ENCODE peak calls at places on chromosomes 3 and 15, in five cellular contexts. Y is caudate nucleus, S is HCT116, X is aorta, A is heart left ventricle. D is an unnamed sample.

GRCh38 chr3:126294211-126294801 is 62.9 kb downstream of the KLF15 start:
- DNase-seq in Y (no peak), S (no peak), X (no peak), A (no peak), D (no peak)

GRCh38 chr3:160701490-160701889 is 24.5 kb downstream of the ARL14 start:
- DNase-seq in Y (no peak), S (no peak), X (no peak), A (no peak), D (no peak)

GRCh38 chr3:143084856-143085731 is 34.5 kb upstream of the CHST2 start:
- DNase-seq in Y (no peak), S (no peak), X (no peak), A (no peak), D (no peak)

GRCh38 chr15:26179906-26180305 is 316.8 kb upstream of the ATP10A start:
- DNase-seq in Y (no peak), S (no peak), X (no peak), A (no peak), D (no peak)

GRCh38 chr3:105066106-105066839 is 300.4 kb upstream of the ALCAM start:
- DNase-seq in Y (no peak), S (no peak), X (no peak), A (no peak), D (no peak)

GRCh38 chr15:27797765-27798164 is 301.4 kb downstream of the OCA2 start:
- DNase-seq in Y (no peak), S (no peak), X (no peak), A (peak), D (peak)

GRCh38 chr3:157502916-157503620 is at the start of gene VEPH1:
- DNase-seq in Y (no peak), S (no peak), X (no peak), A (no peak), D (no peak)

GRCh38 chr3:64892664-64893309 is 205.0 kb upstream of the ADAMTS9 start:
- DNase-seq in Y (no peak), S (no peak), X (no peak), A (no peak), D (no peak)

GRCh38 chr15:52158084-52158765 is 33.0 kb downstream of the GNB5 start:
- DNase-seq in Y (peak), S (no peak), X (no peak), A (no peak), D (no peak)

GRCh38 chr3:107842940-107843339 is 247.9 kb downstream of the CD47 start:
- DNase-seq in Y (no peak), S (no peak), X (no peak), A (no peak), D (no peak)

GRCh38 chr3:21893250-21893649 is 142.2 kb upstream of the ZNF385D start:
- DNase-seq in Y (no peak), S (no peak), X (no peak), A (no peak), D (no peak)

DNA sequence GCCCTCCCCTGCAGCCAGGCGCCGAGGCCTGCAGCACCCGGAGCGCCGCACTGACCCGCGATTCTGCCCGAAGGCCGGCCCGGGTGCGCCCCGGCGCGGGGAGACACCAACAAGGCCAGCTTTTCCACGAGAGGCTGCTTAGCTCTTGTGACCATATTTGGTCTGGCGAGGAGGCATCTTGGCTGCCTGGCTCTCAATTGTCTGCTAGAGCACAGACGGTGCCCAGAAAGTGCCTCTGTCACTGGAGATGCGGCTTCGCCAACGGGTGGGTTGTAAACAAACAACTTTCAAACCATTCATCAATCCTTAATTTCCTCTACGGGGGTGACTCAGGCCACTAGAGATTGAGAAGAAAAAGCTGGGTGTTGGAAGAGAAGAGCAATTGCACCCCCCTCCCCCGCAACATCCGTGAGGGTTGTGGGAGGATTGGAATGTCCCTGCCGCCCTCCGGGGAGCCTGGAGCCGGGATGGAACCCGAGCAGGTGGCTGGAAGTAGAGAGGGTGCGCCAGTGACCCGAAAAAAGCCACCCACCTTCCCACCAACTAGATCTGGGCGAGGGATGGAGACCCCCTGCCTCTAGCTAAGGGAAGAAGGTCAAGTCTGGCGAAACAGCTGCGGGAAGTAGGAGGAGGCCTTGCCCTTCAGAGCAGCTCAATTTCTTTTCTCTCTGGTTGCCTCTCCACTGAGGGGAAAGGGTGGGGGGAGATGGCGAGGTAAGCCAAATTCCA is 783 bp upstream of the WWTR1 start:
- DNase-seq in Y (peak), S (peak), X (peak), A (peak), D (peak)
- H3K27ac ChIP-seq in Y (peak), S (peak), X (peak), A (peak), D (peak)

DNA sequence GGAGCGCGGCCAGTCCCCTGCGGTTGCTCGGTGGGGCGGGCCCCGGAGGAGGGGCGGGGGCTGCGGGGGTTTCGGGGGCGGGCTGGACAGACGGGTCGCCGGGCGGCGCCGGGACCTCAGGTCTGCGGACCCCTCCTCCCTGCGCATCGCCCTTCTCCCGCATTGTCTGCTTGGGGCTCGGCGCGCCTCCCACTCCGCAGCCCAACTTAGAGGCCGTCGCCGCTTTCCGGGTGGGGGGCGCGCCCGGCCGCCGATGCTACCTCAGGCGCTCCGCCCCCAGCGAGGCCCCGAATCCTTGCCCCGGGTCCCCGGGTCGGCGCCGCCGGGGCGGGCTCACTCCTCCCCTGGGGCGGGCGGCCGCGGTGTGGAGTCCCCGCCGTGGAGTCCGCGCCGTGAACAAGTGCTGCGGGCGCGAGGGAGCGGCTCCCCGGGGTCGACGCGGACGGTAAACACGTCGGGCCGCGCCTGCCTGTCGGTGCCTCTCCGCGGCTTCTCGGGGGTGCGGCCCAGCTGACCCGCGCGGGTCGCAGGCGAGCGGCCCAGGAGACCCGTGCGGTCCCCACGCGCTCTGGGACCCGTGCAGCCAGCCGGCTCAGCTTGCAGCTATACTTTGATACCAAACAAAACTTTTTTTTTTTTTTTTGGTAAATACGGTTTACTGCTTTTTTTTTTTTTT is 595 bp downstream of the AKAP13 start:
- DNase-seq in Y (no peak), S (no peak), X (peak), A (peak), D (no peak)
- H3K27ac ChIP-seq in Y (peak), S (peak), X (peak), A (peak), D (no peak)

GRCh38 chr3:69871256-69871655 is 128.3 kb upstream of the SAMMSON start:
- DNase-seq in Y (no peak), S (no peak), X (no peak), A (no peak), D (no peak)
- H3K27ac ChIP-seq in Y (no peak), S (no peak), X (no peak), A (peak), D (no peak)

GRCh38 chr3:182484682-182485081 is 308.6 kb upstream of the ATP11B start:
- DNase-seq in Y (no peak), S (no peak), X (no peak), A (no peak), D (no peak)

GRCh38 chr3:182487621-182488020 is 305.7 kb upstream of the ATP11B start:
- DNase-seq in Y (no peak), S (no peak), X (no peak), A (no peak), D (no peak)

GRCh38 chr3:182485306-182485705 is 308.0 kb upstream of the ATP11B start:
- DNase-seq in Y (no peak), S (no peak), X (no peak), A (no peak), D (no peak)

GRCh38 chr3:182486459-182486858 is 306.8 kb upstream of the ATP11B start:
- DNase-seq in Y (no peak), S (no peak), X (no peak), A (no peak), D (no peak)

DNA sequence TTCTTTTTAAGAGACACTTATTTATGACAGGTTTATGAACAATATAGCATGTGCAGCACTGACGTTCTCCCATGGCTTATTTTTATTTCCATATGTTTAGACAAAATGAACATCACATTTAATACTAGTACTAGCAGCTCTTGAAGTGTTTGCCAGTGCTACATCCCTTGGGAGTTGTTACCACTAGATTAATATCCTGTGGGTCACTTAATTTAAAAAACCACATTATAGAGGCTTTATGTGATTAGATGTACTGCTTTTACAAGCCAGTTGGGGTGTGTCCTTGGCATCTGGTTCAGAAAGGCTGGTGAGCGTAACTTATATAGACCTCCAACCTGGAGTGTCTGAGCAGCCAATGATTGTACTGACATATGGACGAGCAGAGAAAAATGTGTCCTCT is 306.3 kb upstream of the ATP11B start:
- DNase-seq in Y (no peak), S (no peak), X (no peak), A (no peak), D (no peak)
- H3K27ac ChIP-seq in Y (no peak), S (no peak), X (no peak), A (no peak), D (no peak)

GRCh38 chr15:64019764-64020163 is 26.5 kb downstream of the DAPK2 start:
- DNase-seq in Y (no peak), S (no peak), X (no peak), A (peak), D (no peak)
- H3K27ac ChIP-seq in Y (no peak), S (no peak), X (no peak), A (peak), D (no peak)

DNA sequence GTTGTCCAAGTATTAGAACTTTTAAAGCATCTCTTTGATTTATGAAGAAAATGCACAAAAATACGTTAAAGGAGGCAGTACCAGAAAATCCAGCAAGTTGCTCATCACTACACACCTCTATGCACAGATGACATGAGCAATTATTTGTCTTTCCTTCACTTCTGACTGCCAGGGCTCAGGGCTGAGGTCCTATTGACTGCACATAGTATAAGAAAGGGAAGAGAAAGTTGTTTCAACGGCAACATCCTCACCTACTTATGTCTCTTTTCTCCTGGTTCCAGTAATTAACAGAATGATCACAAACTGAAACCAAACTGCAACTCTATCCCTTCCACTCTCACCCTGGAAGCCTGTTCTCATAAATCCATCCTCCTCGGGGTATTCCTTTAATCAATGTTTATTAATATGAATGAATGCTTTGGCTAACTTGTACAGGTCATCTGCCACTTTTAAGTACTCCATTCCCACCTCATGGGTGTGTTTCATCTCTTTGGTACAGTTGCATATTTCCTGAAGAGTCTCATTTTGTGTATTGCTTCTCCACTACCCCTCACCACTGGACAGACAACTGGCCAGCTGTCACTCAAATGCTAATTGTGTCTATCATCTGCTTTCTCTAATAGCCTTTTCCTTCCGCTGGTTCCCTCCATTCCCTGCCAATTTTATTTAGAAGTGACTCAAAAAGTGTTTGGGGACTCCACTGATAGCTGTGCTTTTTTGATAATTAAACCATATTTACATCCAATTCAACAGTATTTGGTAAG is 34.5 kb downstream of the RAB27A start:
- DNase-seq in Y (no peak), S (no peak), X (no peak), A (no peak), D (no peak)
- H3K27ac ChIP-seq in Y (no peak), S (no peak), X (no peak), A (no peak), D (no peak)

GRCh38 chr3:153182491-153182890 is 20.5 kb downstream of the RAP2B start:
- DNase-seq in Y (no peak), S (no peak), X (no peak), A (no peak), D (no peak)

GRCh38 chr3:153180860-153181372 is 18.9 kb downstream of the RAP2B start:
- DNase-seq in Y (no peak), S (no peak), X (no peak), A (no peak), D (no peak)

DNA sequence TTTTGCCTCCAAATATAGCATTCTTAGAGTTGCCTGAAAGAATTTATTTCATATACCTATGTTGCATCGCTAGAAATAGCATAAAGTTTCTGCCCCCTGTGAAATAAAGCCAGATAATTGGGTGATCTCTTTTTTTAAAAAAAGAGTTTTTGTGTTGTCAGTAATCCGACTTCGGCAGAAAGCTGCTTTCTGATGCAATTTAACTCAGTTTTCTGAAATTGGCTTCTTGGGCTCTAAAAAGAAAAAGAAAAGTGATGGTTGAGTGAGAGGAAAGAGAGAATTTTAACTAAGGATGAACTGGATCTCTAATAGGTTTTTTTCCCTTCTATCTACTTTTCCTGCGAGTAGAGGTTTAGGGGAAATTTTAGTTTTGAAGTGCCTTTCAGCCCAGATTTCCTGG is 20.9 kb downstream of the RAP2B start:
- DNase-seq in Y (no peak), S (no peak), X (no peak), A (no peak), D (no peak)
- H3K27ac ChIP-seq in Y (no peak), S (no peak), X (no peak), A (no peak), D (no peak)

GRCh38 chr3:14863324-14864100 is 44.8 kb downstream of the FGD5 start:
- DNase-seq in Y (no peak), S (no peak), X (peak), A (no peak), D (no peak)

GRCh38 chr3:14862661-14863230 is 44.0 kb downstream of the FGD5 start:
- DNase-seq in Y (no peak), S (no peak), X (peak), A (no peak), D (no peak)

GRCh38 chr3:14861451-14862302 is 42.9 kb downstream of the FGD5 start:
- DNase-seq in Y (no peak), S (no peak), X (peak), A (no peak), D (no peak)

GRCh38 chr3:14862303-14862660 is 43.5 kb downstream of the FGD5 start:
- DNase-seq in Y (no peak), S (no peak), X (peak), A (no peak), D (no peak)

DNA sequence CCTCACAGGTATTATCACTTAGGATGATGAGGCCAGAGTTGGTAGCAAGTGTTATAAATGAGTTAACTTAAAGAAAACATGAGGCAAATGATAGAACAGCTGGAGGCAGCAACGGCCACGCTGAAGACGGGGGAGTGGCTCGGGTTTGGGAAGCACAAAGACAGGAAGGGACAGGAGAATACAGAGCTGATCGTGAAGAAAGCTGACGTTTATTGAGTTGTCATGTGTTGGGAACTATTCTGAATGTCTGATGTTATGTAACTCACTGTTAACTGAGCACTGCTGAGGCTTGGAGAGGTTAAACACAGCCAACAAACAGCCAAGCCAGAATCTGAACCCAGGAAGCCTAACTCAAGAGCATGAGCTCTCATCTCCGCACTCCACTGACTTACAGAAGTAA is 42.3 kb downstream of the FGD5 start:
- DNase-seq in Y (no peak), S (no peak), X (peak), A (peak), D (no peak)
- H3K27ac ChIP-seq in Y (no peak), S (no peak), X (no peak), A (peak), D (no peak)

GRCh38 chr3:173614528-173614927 is 217.0 kb downstream of the NLGN1 start:
- DNase-seq in Y (no peak), S (no peak), X (no peak), A (no peak), D (no peak)

GRCh38 chr3:173617490-173617889 is 219.9 kb downstream of the NLGN1 start:
- DNase-seq in Y (no peak), S (no peak), X (peak), A (peak), D (no peak)

GRCh38 chr3:173618148-173618547 is 220.6 kb downstream of the NLGN1 start:
- DNase-seq in Y (no peak), S (no peak), X (no peak), A (no peak), D (no peak)

GRCh38 chr3:173622156-173622555 is 224.6 kb downstream of the NLGN1 start:
- DNase-seq in Y (no peak), S (no peak), X (no peak), A (no peak), D (no peak)

GRCh38 chr3:173618703-173619102 is 221.2 kb downstream of the NLGN1 start:
- DNase-seq in Y (no peak), S (no peak), X (no peak), A (peak), D (no peak)
- H3K27ac ChIP-seq in Y (no peak), S (no peak), X (no peak), A (no peak), D (no peak)

D was measured in dorsolateral prefrontal cortex.